ENCODE peak calls at places on chromosomes 1 and 21, in four cellular contexts. G is uterus; Q is CD8-positive, alpha-beta T cell; T is lower lobe of right lung. N is an unnamed sample.

GRCh38 chr1:222618001-222618879 is at the start of gene MIA3:
- DNase-seq in G (peak; percentile 32), Q (peak; percentile 28), T (peak; percentile 88), N (peak; percentile 90)

GRCh38 chr21:28856588-28857250 is 136.0 kb downstream of the LTN1 start:
- DNase-seq in G (no peak), Q (no peak), T (no peak), N (no peak)

GRCh38 chr1:32540589-32540988 is 1.4 kb downstream of the ZBTB8A start:
- DNase-seq in G (no peak), Q (no peak), T (no peak), N (peak; percentile 19)

GRCh38 chr1:220011620-220012019 is 34.7 kb downstream of the EPRS1 start:
- DNase-seq in G (no peak), Q (no peak), T (no peak), N (no peak)

GRCh38 chr1:66542811-66543767 is 9.1 kb downstream of the SGIP1 start:
- DNase-seq in G (peak; percentile 52), Q (no peak), T (no peak), N (no peak)

GRCh38 chr1:53553734-53554509 is 94.7 kb downstream of the DMRTB1 start:
- DNase-seq in G (peak; percentile 7), Q (no peak), T (peak; percentile 28), N (peak; percentile 41)

GRCh38 chr1:18716112-18716784 is 85.6 kb downstream of the PAX7 start:
- DNase-seq in G (no peak), Q (no peak), T (no peak), N (no peak)

GRCh38 chr1:156413310-156414246 is 44.6 kb downstream of the RHBG start:
- DNase-seq in G (no peak), Q (no peak), T (no peak), N (no peak)

GRCh38 chr1:210233495-210234253 is 1.1 kb downstream of the SERTAD4 start:
- DNase-seq in G (peak; percentile 62), Q (no peak), T (peak; percentile 76), N (peak; percentile 83)

DNA sequence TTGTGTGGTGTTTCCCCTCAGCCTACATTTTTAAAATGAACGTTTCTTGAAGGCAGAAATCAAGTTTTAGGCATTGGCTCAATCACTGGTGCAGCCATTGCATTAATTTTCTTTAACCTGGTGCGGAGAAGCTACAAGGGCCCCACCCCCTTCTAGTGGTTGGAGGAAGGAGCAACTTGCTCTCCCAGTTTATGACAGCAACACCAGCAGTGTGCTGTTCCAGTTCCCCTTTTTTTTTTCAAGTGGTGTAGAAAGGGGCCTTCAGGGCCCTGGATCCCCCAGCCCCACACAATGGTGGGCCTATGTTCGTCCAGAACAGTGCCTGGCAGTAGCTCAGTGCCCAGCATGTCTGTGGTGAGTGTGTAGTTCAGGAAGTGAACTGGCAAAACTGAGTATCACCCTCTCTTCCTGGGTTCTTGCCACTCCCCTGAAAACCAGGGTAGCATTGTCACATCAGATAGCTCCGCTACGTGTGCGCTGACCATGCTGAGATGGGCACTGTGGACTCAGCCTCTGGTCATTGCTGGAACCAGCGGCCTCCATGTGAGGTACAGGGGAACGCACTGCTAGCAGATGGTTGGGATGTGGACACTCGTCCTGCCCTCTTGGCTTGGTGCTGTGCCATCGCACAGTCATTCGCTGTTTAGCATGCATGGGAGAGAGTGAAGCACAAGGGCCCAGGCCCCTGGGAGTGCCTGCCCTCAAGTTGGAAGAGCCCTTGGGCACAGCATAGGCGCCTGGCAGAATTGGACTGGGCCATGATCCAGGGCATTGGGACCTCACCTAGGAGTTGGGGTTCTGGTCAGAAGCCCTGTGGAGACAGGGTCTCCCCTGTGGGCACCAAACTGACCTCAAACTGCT is 7.2 kb downstream of the ARF1 start:
- DNase-seq in G (no peak), Q (no peak), T (no peak), N (peak; percentile 57)
- H3K4me1 ChIP-seq in G (peaks cover 61% of the 10 kb centered on the region), Q (peaks cover 85% of the 10 kb centered on the region), T (peaks cover 88% of the 10 kb centered on the region), N (peaks cover 85% of the 10 kb centered on the region)

GRCh38 chr1:228163776-228164534 is 1.6 kb upstream of the IBA57 start:
- DNase-seq in G (no peak), Q (no peak), T (peak; percentile 43), N (no peak)
- H3K27ac ChIP-seq in G (peak overlapping the region; percentile 81), Q (no peak overlapping the region), T (peak overlapping the region; percentile 100), N (peak overlapping the region; percentile 84)

GRCh38 chr21:45088116-45088515 is 13.7 kb downstream of the ADARB1 start:
- DNase-seq in G (no peak), Q (no peak), T (no peak), N (no peak)

GRCh38 chr21:45088729-45089128 is 14.3 kb downstream of the ADARB1 start:
- DNase-seq in G (no peak), Q (no peak), T (no peak), N (no peak)

GRCh38 chr21:45091540-45092322 is 17.4 kb downstream of the ADARB1 start:
- DNase-seq in G (no peak), Q (no peak), T (no peak), N (no peak)

GRCh38 chr21:45087022-45087823 is 12.8 kb downstream of the ADARB1 start:
- DNase-seq in G (no peak), Q (no peak), T (no peak), N (no peak)

GRCh38 chr21:45089964-45090363 is 15.6 kb downstream of the ADARB1 start:
- DNase-seq in G (no peak), Q (no peak), T (no peak), N (no peak)
- H3K4me1 ChIP-seq in G (peaks cover 7% of the 10 kb centered on the region), Q (peaks cover 57% of the 10 kb centered on the region), T (peaks cover 70% of the 10 kb centered on the region), N (peaks cover 23% of the 10 kb centered on the region)

GRCh38 chr1:226650236-226650841 is 88.7 kb downstream of the ITPKB start:
- DNase-seq in G (no peak), Q (no peak), T (peak; percentile 42), N (no peak)
- H3K27ac ChIP-seq in G (no peak overlapping the region), Q (peak overlapping the region; percentile 23), T (peak overlapping the region; percentile 34), N (no peak overlapping the region)

GRCh38 chr21:46084041-46084561 is 13.8 kb upstream of the COL6A2 start:
- DNase-seq in G (no peak), Q (no peak), T (no peak), N (peak; percentile 52)
- H3K4me1 ChIP-seq in G (peaks cover 8% of the 10 kb centered on the region), Q (no peaks in the 10 kb centered on the region), T (no peaks in the 10 kb centered on the region), N (no peaks in the 10 kb centered on the region)

GRCh38 chr1:16206547-16207317 is 5.7 kb downstream of the ARHGEF19 start:
- DNase-seq in G (peak; percentile 99), Q (peak; percentile 87), T (peak; percentile 99), N (peak; percentile 99)
- H3K27ac ChIP-seq in G (peak overlapping the region; percentile 90), Q (peak overlapping the region; percentile 69), T (peak overlapping the region; percentile 93), N (peak overlapping the region; percentile 91)

GRCh38 chr1:207822602-207823451 is 71.0 kb downstream of the CD46 start:
- DNase-seq in G (peak; percentile 94), Q (peak; percentile 43), T (peak; percentile 85), N (peak; percentile 86)
- H3K4me1 ChIP-seq in G (peaks cover 29% of the 10 kb centered on the region), Q (peaks cover 67% of the 10 kb centered on the region), T (peaks cover 82% of the 10 kb centered on the region), N (peaks cover 78% of the 10 kb centered on the region)

GRCh38 chr1:160620942-160621632 is 25.8 kb downstream of the SLAMF1 start:
- DNase-seq in G (no peak), Q (no peak), T (no peak), N (no peak)
- H3K27ac ChIP-seq in G (no peak overlapping the region), Q (no peak overlapping the region), T (no peak overlapping the region), N (no peak overlapping the region)

DNA sequence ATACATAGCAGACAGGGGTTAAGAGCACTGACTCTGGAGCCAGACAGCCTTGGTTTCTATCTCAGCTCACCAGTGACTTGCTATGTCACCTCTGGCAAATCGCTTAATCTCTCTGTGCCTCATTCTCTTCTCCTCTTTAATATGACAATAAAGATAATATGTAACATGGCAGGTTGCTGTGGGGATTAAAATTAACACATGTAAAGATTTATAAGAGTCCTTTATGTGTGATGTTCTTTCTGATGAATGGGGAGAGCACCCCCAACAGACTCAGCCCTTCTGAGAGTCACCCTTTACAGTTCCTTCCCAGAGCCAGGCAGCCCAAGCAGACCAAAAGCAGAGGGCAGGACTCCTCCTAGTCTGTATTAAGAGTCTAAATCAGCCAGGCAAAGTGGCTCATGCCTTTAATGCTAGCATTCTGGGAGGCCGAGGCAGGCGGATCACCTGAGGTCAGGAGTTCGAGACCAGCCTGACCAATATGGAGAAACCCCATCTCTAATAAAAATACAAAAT is 76.5 kb upstream of the SDC3 start:
- DNase-seq in G (no peak), Q (no peak), T (no peak), N (no peak)
- H3K4me1 ChIP-seq in G (no peaks in the 10 kb centered on the region), Q (peaks cover 8% of the 10 kb centered on the region), T (peaks cover 43% of the 10 kb centered on the region), N (peaks cover 29% of the 10 kb centered on the region)

DNA sequence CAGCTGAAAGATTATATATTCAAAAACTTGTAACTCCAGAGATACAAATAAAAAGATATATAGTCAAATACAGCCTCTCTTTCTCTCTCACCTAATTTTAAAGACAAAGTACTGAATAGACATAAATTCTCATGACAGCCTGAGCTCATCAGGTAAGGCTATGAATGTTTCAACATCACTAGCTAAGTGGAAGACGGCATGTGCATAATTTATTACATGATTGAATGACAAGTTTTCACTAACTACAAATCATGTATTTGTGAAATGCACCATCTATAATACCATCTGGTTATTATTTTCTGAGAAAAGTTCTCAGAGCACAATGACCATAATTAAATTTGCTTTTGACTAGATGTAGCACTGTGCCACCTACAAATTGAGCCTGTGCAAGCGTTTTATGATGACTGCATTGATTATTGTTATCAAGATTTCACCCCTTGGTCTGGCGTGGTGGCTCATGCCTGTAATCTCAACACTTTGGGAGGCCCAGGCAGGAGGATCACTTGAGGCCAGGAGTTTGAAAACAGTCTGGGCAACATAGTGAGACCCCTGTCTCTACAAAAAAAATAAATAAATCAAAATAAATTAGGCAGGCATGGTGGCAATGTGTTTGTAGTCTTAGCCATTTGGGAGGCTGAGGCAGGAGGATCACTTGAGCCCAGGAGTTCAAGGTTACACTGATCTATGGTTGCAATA is 128.2 kb downstream of the APP start:
- DNase-seq in G (no peak), Q (no peak), T (no peak), N (no peak)
- H3K27ac ChIP-seq in G (no peak overlapping the region), Q (no peak overlapping the region), T (no peak overlapping the region), N (no peak overlapping the region)